ENCODE peak calls at places on chromosomes 13 and 19, in eight cellular contexts. C, V, D, R, B, P, E and T are unnamed samples.

GRCh38 chr13:43905435-43906031 is 25.8 kb downstream of the LACC1 start:
- DNase-seq in C (no peak), V (no peak), D (peak; percentile 17), R (peak; percentile 28), B (no peak), P (no peak), E (peak; percentile 54), T (no peak)

GRCh38 chr19:49741210-49741844 is 21.8 kb downstream of the TSKS start:
- DNase-seq in C (no peak), V (no peak), D (no peak), R (no peak), B (no peak), P (no peak), E (no peak), T (no peak)

GRCh38 chr19:21587549-21587948 is 82.1 kb downstream of the ZNF429 start:
- DNase-seq in C (no peak), V (no peak), D (no peak), R (no peak), B (no peak), P (no peak), E (no peak), T (no peak)

GRCh38 chr13:101640797-101641400 is 188.4 kb downstream of the ITGBL1 start:
- DNase-seq in C (no peak), V (no peak), D (no peak), R (no peak), B (no peak), P (no peak), E (no peak), T (no peak)

GRCh38 chr19:19661675-19662251 is 1.7 kb downstream of the ATP13A1 start:
- DNase-seq in C (peak; percentile 45), V (no peak), D (no peak), R (no peak), B (peak; percentile 53), P (peak; percentile 48), E (no peak), T (no peak)

GRCh38 chr19:10861118-10861651 is 10.2 kb upstream of the CARM1 start:
- DNase-seq in C (peak; percentile 45), V (no peak), D (peak; percentile 48), R (peak; percentile 53), B (no peak), P (peak; percentile 63), E (no peak), T (no peak)

GRCh38 chr13:24528816-24529398 is 16.3 kb upstream of the PARP4 start:
- DNase-seq in C (no peak), V (no peak), D (no peak), R (no peak), B (no peak), P (no peak), E (no peak), T (no peak)

GRCh38 chr13:28258401-28258800 is 120.1 kb downstream of the PAN3 start:
- DNase-seq in C (no peak), V (no peak), D (no peak), R (no peak), B (no peak), P (no peak), E (no peak), T (no peak)

GRCh38 chr13:50123862-50124535 is 108.8 kb downstream of the KCNRG start:
- DNase-seq in C (peak; percentile 80), V (peak; percentile 47), D (peak; percentile 98), R (peak; percentile 85), B (peak; percentile 92), P (peak; percentile 86), E (peak; percentile 56), T (no peak)

GRCh38 chr19:1259873-1260748 is 9.0 kb upstream of the CIRBP start:
- DNase-seq in C (peak; percentile 63), V (no peak), D (no peak), R (peak; percentile 23), B (peak; percentile 73), P (peak; percentile 72), E (no peak), T (no peak)

GRCh38 chr13:29516012-29516411 is 79.5 kb downstream of the SLC7A1 start:
- DNase-seq in C (no peak), V (no peak), D (no peak), R (no peak), B (no peak), P (no peak), E (no peak), T (no peak)

GRCh38 chr19:50969413-50969760 is at the start of gene KLK6:
- DNase-seq in C (no peak), V (no peak), D (no peak), R (no peak), B (no peak), P (no peak), E (no peak), T (no peak)

GRCh38 chr19:1945899-1946298 is 4.9 kb downstream of the CSNK1G2 start:
- DNase-seq in C (peak; percentile 65), V (no peak), D (peak; percentile 66), R (peak; percentile 59), B (peak; percentile 80), P (no peak), E (no peak), T (no peak)

GRCh38 chr13:110346661-110347067 is 39.6 kb downstream of the COL4A2 start:
- DNase-seq in C (peak; percentile 87), V (no peak), D (no peak), R (no peak), B (no peak), P (no peak), E (no peak), T (no peak)

GRCh38 chr13:110344320-110344719 is 37.2 kb downstream of the COL4A2 start:
- DNase-seq in C (no peak), V (no peak), D (no peak), R (no peak), B (no peak), P (no peak), E (no peak), T (no peak)

GRCh38 chr13:110347088-110347487 is 40.0 kb downstream of the COL4A2 start:
- DNase-seq in C (no peak), V (no peak), D (no peak), R (no peak), B (no peak), P (no peak), E (no peak), T (no peak)

GRCh38 chr13:110345701-110346100 is 38.6 kb downstream of the COL4A2 start:
- DNase-seq in C (no peak), V (no peak), D (no peak), R (no peak), B (no peak), P (no peak), E (no peak), T (no peak)

DNA sequence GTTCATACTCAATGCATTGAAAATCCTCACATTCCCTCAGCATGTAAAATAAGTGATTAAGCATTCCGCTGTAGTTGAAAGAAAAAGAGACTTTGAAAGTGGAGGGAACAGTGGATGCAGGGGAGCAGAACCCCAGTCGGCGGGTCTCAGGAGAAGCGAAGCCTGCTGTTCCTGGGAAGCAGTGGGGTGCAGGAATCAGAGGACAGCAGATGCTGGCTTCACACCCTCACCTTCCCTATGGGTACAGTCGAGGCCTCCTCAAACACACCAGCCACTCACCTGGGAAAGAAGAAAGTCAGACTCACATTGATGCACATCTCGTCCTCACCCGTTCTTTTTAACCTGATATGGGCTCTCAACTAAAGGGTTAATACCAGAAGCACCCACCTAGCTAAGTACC is 38.2 kb downstream of the COL4A2 start:
- DNase-seq in C (no peak), V (no peak), D (no peak), R (no peak), B (no peak), P (no peak), E (no peak), T (no peak)
- H3K4me1 ChIP-seq in C (peaks cover 9% of the 10 kb centered on the region), V (peaks cover 31% of the 10 kb centered on the region), D (peaks cover 13% of the 10 kb centered on the region), R (peaks cover 24% of the 10 kb centered on the region), B (peaks cover 88% of the 10 kb centered on the region), P (peaks cover 51% of the 10 kb centered on the region), E (peaks cover 21% of the 10 kb centered on the region), T (peaks cover 78% of the 10 kb centered on the region)

GRCh38 chr13:112996671-112997091 is 27.7 kb downstream of the MCF2L start:
- DNase-seq in C (peak; percentile 69), V (no peak), D (no peak), R (no peak), B (no peak), P (no peak), E (no peak), T (no peak)

GRCh38 chr13:112992931-112993700 is 24.1 kb downstream of the MCF2L start:
- DNase-seq in C (no peak), V (no peak), D (no peak), R (no peak), B (no peak), P (peak; percentile 40), E (no peak), T (no peak)

GRCh38 chr13:112995395-112996091 is 26.5 kb downstream of the MCF2L start:
- DNase-seq in C (peak; percentile 86), V (no peak), D (no peak), R (no peak), B (no peak), P (no peak), E (no peak), T (no peak)

GRCh38 chr13:112994781-112995355 is 25.9 kb downstream of the MCF2L start:
- DNase-seq in C (no peak), V (no peak), D (no peak), R (no peak), B (no peak), P (peak; percentile 37), E (no peak), T (no peak)

GRCh38 chr13:112994084-112994780 is 25.2 kb downstream of the MCF2L start:
- DNase-seq in C (peak; percentile 64), V (no peak), D (no peak), R (no peak), B (no peak), P (peak; percentile 43), E (no peak), T (no peak)
- H3K4me3 ChIP-seq in C (no peak overlapping the region), V (no peak overlapping the region), D (no peak overlapping the region), R (no peak overlapping the region), B (no peak overlapping the region), P (no peak overlapping the region), E (no peak overlapping the region), T (no peak overlapping the region)

DNA sequence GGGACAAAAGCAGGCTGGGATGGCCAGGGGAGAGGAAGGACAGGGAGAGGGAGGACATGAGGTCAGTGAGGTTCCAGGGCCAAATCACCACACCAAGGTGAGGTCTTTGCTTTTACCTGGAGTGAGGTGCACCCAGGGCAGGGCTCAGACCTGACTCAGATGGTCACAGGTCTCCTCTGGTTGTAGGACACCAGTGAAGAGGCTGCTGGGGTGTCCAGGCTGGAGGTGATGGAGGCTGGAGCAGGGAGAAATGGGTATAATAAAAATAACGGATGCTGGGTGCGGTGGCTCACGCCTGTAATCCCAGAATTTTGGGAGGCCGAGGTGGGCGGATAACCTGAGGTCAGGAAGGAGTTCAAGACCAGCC is 6.9 kb downstream of the GRAMD1A start:
- DNase-seq in C (no peak), V (no peak), D (no peak), R (no peak), B (no peak), P (no peak), E (no peak), T (no peak)
- H3K27me3 ChIP-seq in C (no peaks in the 10 kb centered on the region), V (no peaks in the 10 kb centered on the region), D (no peaks in the 10 kb centered on the region), R (no peaks in the 10 kb centered on the region), B (no peaks in the 10 kb centered on the region), P (no peaks in the 10 kb centered on the region), E (no peaks in the 10 kb centered on the region), T (no peaks in the 10 kb centered on the region)

DNA sequence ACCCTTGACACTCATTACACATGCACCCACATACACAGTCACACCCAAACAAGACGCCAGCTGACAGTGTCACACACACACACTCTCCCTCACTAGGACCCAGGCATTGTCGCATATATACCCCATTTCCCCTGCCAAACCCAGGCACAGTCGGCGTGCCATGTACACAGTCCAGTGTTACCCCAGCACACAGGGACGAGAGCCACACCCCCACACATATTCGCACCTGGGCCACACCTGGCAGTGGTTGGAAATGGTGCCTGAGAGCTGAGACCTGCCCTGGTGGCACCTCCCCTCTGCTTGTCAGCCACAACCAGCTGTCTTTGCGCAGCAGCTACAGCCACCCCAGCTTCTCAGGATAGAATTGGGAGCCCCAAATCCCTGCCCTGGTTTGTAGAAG is 9.0 kb downstream of the NFIX start:
- DNase-seq in C (peak; percentile 66), V (no peak), D (no peak), R (no peak), B (no peak), P (no peak), E (no peak), T (no peak)
- H3K4me1 ChIP-seq in C (peaks cover 31% of the 10 kb centered on the region), V (peaks cover 38% of the 10 kb centered on the region), D (no peaks in the 10 kb centered on the region), R (peaks cover 54% of the 10 kb centered on the region), B (peaks cover 99% of the 10 kb centered on the region), P (peaks cover 93% of the 10 kb centered on the region), E (no peaks in the 10 kb centered on the region), T (peaks cover 97% of the 10 kb centered on the region)